ENCODE peak calls at places on chromosomes 4 and X, in five cellular contexts. One of them, this sample, is unnamed.

GRCh38 chr4:67892905-67893304 is 9.1 kb upstream of the TMPRSS11D start:
- DNase-seq in kidney: no peak
- DNase-seq in activated naive CD4-positive, alpha-beta T cell: no peak
- DNase-seq in HT1080: peak; percentile 11
- DNase-seq in uterus: no peak
- DNase-seq in this sample: no peak

GRCh38 chrX:125003746-125004446 is 315.8 kb upstream of the TEX13C start:
- DNase-seq in kidney: no peak
- DNase-seq in activated naive CD4-positive, alpha-beta T cell: no peak
- DNase-seq in HT1080: no peak
- DNase-seq in uterus: no peak
- DNase-seq in this sample: no peak

GRCh38 chrX:80812176-80812575 is 2.5 kb upstream of the BRWD3 start:
- DNase-seq in kidney: no peak
- DNase-seq in activated naive CD4-positive, alpha-beta T cell: peak; percentile 12
- DNase-seq in HT1080: peak; percentile 21
- DNase-seq in uterus: no peak
- DNase-seq in this sample: peak; percentile 70

GRCh38 chr4:139720806-139721205 is 55.2 kb downstream of the MGST2 start:
- DNase-seq in kidney: no peak
- DNase-seq in activated naive CD4-positive, alpha-beta T cell: no peak
- DNase-seq in HT1080: no peak
- DNase-seq in uterus: no peak
- DNase-seq in this sample: peak; percentile 42

GRCh38 chr4:81084624-81085023 is 54.1 kb downstream of the BMP3 start:
- DNase-seq in kidney: no peak
- DNase-seq in activated naive CD4-positive, alpha-beta T cell: no peak
- DNase-seq in HT1080: no peak
- DNase-seq in uterus: no peak
- DNase-seq in this sample: peak; percentile 43

GRCh38 chrX:71210829-71211228 is 12.2 kb upstream of the GJB1 start:
- DNase-seq in kidney: no peak
- DNase-seq in activated naive CD4-positive, alpha-beta T cell: no peak
- DNase-seq in HT1080: no peak
- DNase-seq in uterus: no peak
- DNase-seq in this sample: no peak

GRCh38 chrX:136204571-136204970 is 46.6 kb downstream of the MAP7D3 start:
- DNase-seq in kidney: no peak
- DNase-seq in activated naive CD4-positive, alpha-beta T cell: no peak
- DNase-seq in HT1080: peak; percentile 55
- DNase-seq in uterus: no peak
- DNase-seq in this sample: peak; percentile 75

GRCh38 chr4:173418636-173419035 is 19.7 kb upstream of the SCRG1 start:
- DNase-seq in kidney: no peak
- DNase-seq in activated naive CD4-positive, alpha-beta T cell: no peak
- DNase-seq in HT1080: peak; percentile 36
- DNase-seq in uterus: no peak
- DNase-seq in this sample: no peak

GRCh38 chr4:174613979-174614378 is 91.7 kb upstream of the HPGD start:
- DNase-seq in kidney: no peak
- DNase-seq in activated naive CD4-positive, alpha-beta T cell: no peak
- DNase-seq in HT1080: no peak
- DNase-seq in uterus: no peak
- DNase-seq in this sample: no peak

GRCh38 chrX:1231850-1232505 is 19.5 kb upstream of the CRLF2 start:
- DNase-seq in kidney: no peak
- DNase-seq in activated naive CD4-positive, alpha-beta T cell: peak; percentile 9
- DNase-seq in HT1080: no peak
- DNase-seq in uterus: no peak
- DNase-seq in this sample: no peak

GRCh38 chr4:141905751-141906150 is 269.4 kb downstream of the IL15 start:
- DNase-seq in kidney: no peak
- DNase-seq in activated naive CD4-positive, alpha-beta T cell: no peak
- DNase-seq in HT1080: peak; percentile 68
- DNase-seq in uterus: no peak
- DNase-seq in this sample: peak; percentile 58

GRCh38 chr4:8404791-8405515 is 35.6 kb downstream of the ACOX3 start:
- DNase-seq in kidney: no peak
- DNase-seq in activated naive CD4-positive, alpha-beta T cell: no peak
- DNase-seq in HT1080: no peak
- DNase-seq in uterus: no peak
- DNase-seq in this sample: no peak

GRCh38 chrX:40012800-40013682 is 84.7 kb downstream of the BCOR start:
- DNase-seq in kidney: peak; percentile 91
- DNase-seq in activated naive CD4-positive, alpha-beta T cell: peak; percentile 6
- DNase-seq in HT1080: no peak
- DNase-seq in uterus: peak; percentile 76
- DNase-seq in this sample: peak; percentile 64

GRCh38 chrX:15207384-15207783 is 62.5 kb downstream of the ASB9 start:
- DNase-seq in kidney: no peak
- DNase-seq in activated naive CD4-positive, alpha-beta T cell: no peak
- DNase-seq in HT1080: peak; percentile 36
- DNase-seq in uterus: no peak
- DNase-seq in this sample: no peak

GRCh38 chr4:53314257-53314656 is 51.6 kb downstream of the SCFD2 start:
- DNase-seq in kidney: no peak
- DNase-seq in activated naive CD4-positive, alpha-beta T cell: no peak
- DNase-seq in HT1080: no peak
- DNase-seq in uterus: no peak
- DNase-seq in this sample: no peak

GRCh38 chr4:185779520-185779919 is 32.5 kb downstream of the SORBS2 start:
- DNase-seq in kidney: no peak
- DNase-seq in activated naive CD4-positive, alpha-beta T cell: no peak
- DNase-seq in HT1080: peak; percentile 86
- DNase-seq in uterus: no peak
- DNase-seq in this sample: no peak

GRCh38 chrX:149962859-149963757 is 24.8 kb upstream of the EOLA2 start:
- DNase-seq in kidney: no peak
- DNase-seq in activated naive CD4-positive, alpha-beta T cell: no peak
- DNase-seq in HT1080: peak; percentile 50
- DNase-seq in uterus: no peak
- DNase-seq in this sample: peak; percentile 77

GRCh38 chr4:20960291-20960690 is 260.0 kb downstream of the PACRGL start:
- DNase-seq in kidney: no peak
- DNase-seq in activated naive CD4-positive, alpha-beta T cell: no peak
- DNase-seq in HT1080: no peak
- DNase-seq in uterus: no peak
- DNase-seq in this sample: no peak

GRCh38 chr4:110654254-110654635 is 31.4 kb upstream of the PITX2 start:
- DNase-seq in kidney: no peak
- DNase-seq in activated naive CD4-positive, alpha-beta T cell: no peak
- DNase-seq in HT1080: peak; percentile 21
- DNase-seq in uterus: no peak
- DNase-seq in this sample: peak; percentile 15

GRCh38 chr4:38760915-38761314 is 21.9 kb downstream of the TLR10 start:
- DNase-seq in kidney: no peak
- DNase-seq in activated naive CD4-positive, alpha-beta T cell: no peak
- DNase-seq in HT1080: no peak
- DNase-seq in uterus: no peak
- DNase-seq in this sample: no peak

GRCh38 chrX:132071260-132071659 is 48.2 kb downstream of the STK26 start:
- DNase-seq in kidney: no peak
- DNase-seq in activated naive CD4-positive, alpha-beta T cell: no peak
- DNase-seq in HT1080: no peak
- DNase-seq in uterus: no peak
- DNase-seq in this sample: peak; percentile 27

GRCh38 chr4:128675083-128675482 is 134.4 kb upstream of the JADE1 start:
- DNase-seq in kidney: no peak
- DNase-seq in activated naive CD4-positive, alpha-beta T cell: no peak
- DNase-seq in HT1080: no peak
- DNase-seq in uterus: no peak
- DNase-seq in this sample: peak; percentile 72

GRCh38 chr4:75432683-75433082 is 81.5 kb downstream of the RCHY1 start:
- DNase-seq in kidney: no peak
- DNase-seq in activated naive CD4-positive, alpha-beta T cell: no peak
- DNase-seq in HT1080: peak; percentile 37
- DNase-seq in uterus: no peak
- DNase-seq in this sample: peak; percentile 35

GRCh38 chrX:13048265-13048664 is 3.8 kb upstream of the FAM9C start:
- DNase-seq in kidney: no peak
- DNase-seq in activated naive CD4-positive, alpha-beta T cell: no peak
- DNase-seq in HT1080: no peak
- DNase-seq in uterus: no peak
- DNase-seq in this sample: peak; percentile 53

GRCh38 chrX:107589243-107589642 is 39.1 kb upstream of the PRPS1 start:
- DNase-seq in kidney: no peak
- DNase-seq in activated naive CD4-positive, alpha-beta T cell: no peak
- DNase-seq in HT1080: no peak
- DNase-seq in uterus: no peak
- DNase-seq in this sample: no peak

GRCh38 chrX:40651620-40652223 is 4.4 kb upstream of the CXorf38 start:
- DNase-seq in kidney: no peak
- DNase-seq in activated naive CD4-positive, alpha-beta T cell: peak; percentile 69
- DNase-seq in HT1080: peak; percentile 29
- DNase-seq in uterus: peak; percentile 65
- DNase-seq in this sample: peak; percentile 77

GRCh38 chrX:11381464-11381863 is 88.3 kb downstream of the AMELX start:
- DNase-seq in kidney: no peak
- DNase-seq in activated naive CD4-positive, alpha-beta T cell: no peak
- DNase-seq in HT1080: no peak
- DNase-seq in uterus: no peak
- DNase-seq in this sample: peak; percentile 78

GRCh38 chr4:139913995-139914394 is 240.0 kb downstream of the MAML3 start:
- DNase-seq in kidney: no peak
- DNase-seq in activated naive CD4-positive, alpha-beta T cell: no peak
- DNase-seq in HT1080: no peak
- DNase-seq in uterus: no peak
- DNase-seq in this sample: peak; percentile 83

This sample was measured in choroid plexus epithelial cell.